ENCODE peak calls at places on chromosomes 11 and 22, in six cellular contexts. S is fibroblast of pulmonary artery; M is left cardiac atrium; F is GM12865; J is stimulated activated CD4-positive, alpha-beta T cell treated with anti-CD3 and anti-CD28 coated beads, Interleukin-2, amount 100 ng/mL, for 48 hours; O is activated T-cell treated with anti-CD3 and anti-CD28 coated beads, Interleukin-2, amount 50 U/mL, for 1 hour. G is an unnamed sample.

GRCh38 chr11:35791088-35791958 is 128.7 kb downstream of the TRIM44 start:
- DNase-seq in M (peak), S (no peak), J (no peak), F (no peak), O (no peak), G (no peak)

GRCh38 chr11:70381872-70382842 is 16.2 kb upstream of the CTTN start:
- DNase-seq in M (no peak), J (no peak), O (no peak), F (no peak), S (peak), G (no peak)

GRCh38 chr11:63687845-63688244 is 6.5 kb downstream of the RTN3 start:
- DNase-seq in M (no peak), F (no peak), S (no peak), O (no peak), J (no peak), G (no peak)

GRCh38 chr11:16111690-16112089 is 244.7 kb downstream of the SOX6 start:
- DNase-seq in S (no peak), F (no peak), J (no peak), M (no peak), O (no peak), G (peak)

GRCh38 chr22:46148885-46149492 is 1.3 kb upstream of the PPARA start:
- DNase-seq in M (no peak), F (no peak), J (no peak), O (no peak), S (no peak), G (peak)

GRCh38 chr11:103491777-103492176 is 382.6 kb downstream of the DYNC2H1 start:
- DNase-seq in F (no peak), M (no peak), J (no peak), O (no peak), S (no peak), G (no peak)

GRCh38 chr22:24178502-24179440 is 2.5 kb upstream of the SUSD2 start:
- DNase-seq in J (no peak), S (peak), F (peak), M (no peak), O (no peak), G (no peak)

GRCh38 chr11:93736129-93736528 is 5.2 kb downstream of the TAF1D start:
- DNase-seq in M (no peak), J (no peak), F (no peak), S (peak), O (no peak), G (no peak)

GRCh38 chr22:23398701-23399366 is 181.3 kb downstream of the IGLL1 start:
- DNase-seq in F (no peak), S (no peak), M (no peak), O (no peak), J (no peak), G (no peak)

GRCh38 chr22:28792491-28793383 is 7.6 kb downstream of the XBP1 start:
- DNase-seq in M (no peak), F (peak), O (no peak), S (no peak), J (no peak), G (peak)

GRCh38 chr11:64444838-64445441 is 86.0 kb downstream of the RPS6KA4 start:
- DNase-seq in M (no peak), S (peak), F (peak), J (no peak), O (no peak), G (no peak)

G was measured in adrenal gland.